ENCODE peak calls at places on chromosomes 2 and 18, in nine cellular contexts. S is gastrocnemius medialis, X is fibroblast of lung, T is kidney epithelial cell, W is epithelial cell of esophagus, K is AG04450, U is heart right ventricle, I is OCI-LY7, M is left lung. E is an unnamed sample.

GRCh38 chr2:226760412-226761194 is 39.0 kb downstream of the IRS1 start:
- DNase-seq in S (peak), X (peak), T (peak), W (peak), K (peak), U (no peak), I (no peak), M (no peak), E (peak)

GRCh38 chr2:120428748-120429147 is 82.8 kb downstream of the INHBB start:
- DNase-seq in S (no peak), X (no peak), T (no peak), W (no peak), K (no peak), U (no peak), I (no peak), M (no peak), E (no peak)

GRCh38 chr2:237388036-237388435 is 25.9 kb downstream of the COL6A3 start:
- DNase-seq in S (no peak), X (no peak), T (no peak), W (no peak), K (no peak), U (no peak), I (no peak), M (no peak), E (no peak)

GRCh38 chr2:151162185-151162584 is 99.5 kb downstream of the RBM43 start:
- DNase-seq in S (no peak), X (peak), T (no peak), W (peak), K (peak), U (no peak), I (no peak), M (no peak), E (peak)

GRCh38 chr2:30421551-30422436 is 25.3 kb upstream of the LCLAT1 start:
- DNase-seq in S (no peak), X (peak), T (no peak), W (peak), K (no peak), U (no peak), I (no peak), M (no peak), E (peak)

GRCh38 chr18:47978141-47978540 is 47.7 kb upstream of the SMAD2 start:
- DNase-seq in S (no peak), X (no peak), T (no peak), W (no peak), K (no peak), U (no peak), I (no peak), M (no peak), E (no peak)

GRCh38 chr2:71950256-71951066 is 197.2 kb downstream of the CYP26B1 start:
- DNase-seq in S (peak), X (no peak), T (no peak), W (no peak), K (no peak), U (peak), I (no peak), M (no peak), E (no peak)

GRCh38 chr18:23784811-23785245 is 95.6 kb downstream of the LAMA3 start:
- DNase-seq in S (no peak), X (peak), T (peak), W (peak), K (peak), U (no peak), I (no peak), M (no peak), E (peak)

GRCh38 chr2:133780099-133780996 is 212.1 kb upstream of the NCKAP5 start:
- DNase-seq in S (no peak), X (peak), T (peak), W (peak), K (peak), U (no peak), I (peak), M (no peak), E (peak)

GRCh38 chr2:238949710-238950345 is 101.9 kb downstream of the TWIST2 start:
- DNase-seq in S (no peak), X (no peak), T (no peak), W (no peak), K (no peak), U (no peak), I (no peak), M (no peak), E (no peak)

GRCh38 chr18:77052656-77053309 is 79.8 kb downstream of the MBP start:
- DNase-seq in S (no peak), X (no peak), T (no peak), W (no peak), K (no peak), U (no peak), I (peak), M (no peak), E (no peak)

GRCh38 chr18:48657446-48658120 is 118.8 kb downstream of the CTIF start:
- DNase-seq in S (no peak), X (no peak), T (no peak), W (no peak), K (no peak), U (no peak), I (no peak), M (no peak), E (peak)

GRCh38 chr2:111671426-111672150 is 212.4 kb downstream of the ANAPC1 start:
- DNase-seq in S (peak), X (peak), T (no peak), W (no peak), K (no peak), U (peak), I (peak), M (no peak), E (peak)

GRCh38 chr2:188511346-188511745 is 219.7 kb downstream of the GULP1 start:
- DNase-seq in S (no peak), X (no peak), T (no peak), W (no peak), K (no peak), U (no peak), I (no peak), M (no peak), E (no peak)

GRCh38 chr2:240111253-240111652 is 24.9 kb downstream of the COPS9 start:
- DNase-seq in S (no peak), X (peak), T (no peak), W (no peak), K (no peak), U (no peak), I (no peak), M (no peak), E (no peak)

GRCh38 chr18:77000527-77000926 is 132.1 kb downstream of the MBP start:
- DNase-seq in S (peak), X (peak), T (no peak), W (peak), K (no peak), U (peak), I (peak), M (peak), E (peak)

GRCh38 chr2:192286093-192286701 is 91.5 kb upstream of the TMEFF2 start:
- DNase-seq in S (no peak), X (peak), T (no peak), W (peak), K (peak), U (no peak), I (no peak), M (no peak), E (peak)

GRCh38 chr2:70936979-70937811 is 1.5 kb downstream of the ATP6V1B1 start:
- DNase-seq in S (no peak), X (no peak), T (no peak), W (no peak), K (no peak), U (no peak), I (no peak), M (no peak), E (no peak)

GRCh38 chr18:57730146-57730545 is 73.0 kb downstream of the ATP8B1 start:
- DNase-seq in S (no peak), X (no peak), T (no peak), W (no peak), K (no peak), U (no peak), I (no peak), M (no peak), E (no peak)
- TF ChIP-seq CTCF in S (no peak), X (no peak), T (no peak), W (no peak), K (no peak), U (no peak), I (no peak), M (no peak), E (no peak)

GRCh38 chr2:172513935-172514586 is 41.8 kb upstream of the PDK1 start:
- DNase-seq in S (no peak), X (no peak), T (no peak), W (no peak), K (no peak), U (no peak), I (no peak), M (peak), E (no peak)
- TF ChIP-seq CTCF in S (no peak), X (no peak), T (no peak), W (no peak), K (no peak), U (no peak), I (no peak), M (no peak), E (no peak)

GRCh38 chr2:160427629-160428424 is 65.8 kb downstream of the RBMS1 start:
- DNase-seq in S (peak), X (peak), T (no peak), W (no peak), K (no peak), U (no peak), I (peak), M (no peak), E (peak)

GRCh38 chr2:160428425-160428763 is 65.2 kb downstream of the RBMS1 start:
- DNase-seq in S (no peak), X (no peak), T (no peak), W (no peak), K (no peak), U (no peak), I (no peak), M (no peak), E (no peak)

GRCh38 chr2:160431441-160431840 is 62.2 kb downstream of the RBMS1 start:
- DNase-seq in S (no peak), X (no peak), T (no peak), W (peak), K (no peak), U (no peak), I (peak), M (no peak), E (no peak)

GRCh38 chr2:160430001-160430344 is 63.6 kb downstream of the RBMS1 start:
- DNase-seq in S (no peak), X (no peak), T (no peak), W (no peak), K (no peak), U (no peak), I (no peak), M (no peak), E (no peak)

GRCh38 chr2:160429248-160430000 is 64.2 kb downstream of the RBMS1 start:
- DNase-seq in S (no peak), X (peak), T (no peak), W (peak), K (no peak), U (no peak), I (peak), M (no peak), E (peak)
- TF ChIP-seq CTCF in S (peak), X (peak), T (peak), W (peak), K (peak), U (peak), I (peak), M (peak), E (peak)

GRCh38 chr18:46051731-46052461 is 20.2 kb downstream of the PSTPIP2 start:
- DNase-seq in S (peak), X (peak), T (peak), W (peak), K (no peak), U (no peak), I (no peak), M (no peak), E (peak)

GRCh38 chr18:46050268-46050667 is 21.8 kb downstream of the PSTPIP2 start:
- DNase-seq in S (no peak), X (no peak), T (no peak), W (no peak), K (no peak), U (no peak), I (no peak), M (no peak), E (no peak)

GRCh38 chr18:46054956-46055831 is 16.9 kb downstream of the PSTPIP2 start:
- DNase-seq in S (no peak), X (no peak), T (no peak), W (no peak), K (no peak), U (no peak), I (no peak), M (no peak), E (no peak)

GRCh38 chr18:46055841-46056240 is 16.2 kb downstream of the PSTPIP2 start:
- DNase-seq in S (no peak), X (no peak), T (no peak), W (no peak), K (no peak), U (no peak), I (no peak), M (no peak), E (no peak)

DNA sequence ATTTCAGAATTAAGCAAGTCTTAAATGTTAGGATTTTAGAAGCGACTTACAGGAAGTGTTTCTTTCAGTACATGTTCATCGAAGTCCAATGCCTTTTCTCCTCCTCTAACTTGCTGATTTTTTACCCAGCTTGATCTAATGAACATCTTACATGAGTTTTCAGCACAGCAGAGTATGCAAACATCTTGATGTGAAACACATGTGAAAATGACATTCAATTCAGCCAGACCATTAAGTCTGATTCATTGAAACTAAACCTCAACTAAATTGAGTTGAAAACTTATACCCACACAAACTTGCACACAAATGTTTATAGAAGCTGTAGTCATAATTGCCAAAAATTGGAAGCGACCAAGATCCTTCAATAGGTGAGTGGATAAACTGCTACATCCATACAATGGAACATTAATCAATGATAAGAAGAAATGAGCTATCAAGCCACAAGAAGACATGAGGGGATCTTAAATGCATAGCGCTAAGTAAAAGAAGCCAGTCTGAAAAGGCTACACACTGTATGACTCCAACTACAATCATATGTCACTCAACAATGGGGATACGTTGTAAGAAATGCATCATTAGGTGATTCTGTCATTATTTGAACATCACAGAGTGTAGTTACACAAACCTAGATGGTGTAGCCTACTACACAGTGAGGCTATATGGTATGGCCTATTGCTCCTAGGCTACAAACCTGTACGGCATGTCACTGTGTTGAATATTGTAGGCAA is 18.5 kb downstream of the PSTPIP2 start:
- DNase-seq in S (no peak), X (peak), T (no peak), W (no peak), K (no peak), U (no peak), I (no peak), M (no peak), E (peak)
- TF ChIP-seq CTCF in S (no peak), X (no peak), T (no peak), W (no peak), K (no peak), U (no peak), I (no peak), M (no peak), E (no peak)

DNA sequence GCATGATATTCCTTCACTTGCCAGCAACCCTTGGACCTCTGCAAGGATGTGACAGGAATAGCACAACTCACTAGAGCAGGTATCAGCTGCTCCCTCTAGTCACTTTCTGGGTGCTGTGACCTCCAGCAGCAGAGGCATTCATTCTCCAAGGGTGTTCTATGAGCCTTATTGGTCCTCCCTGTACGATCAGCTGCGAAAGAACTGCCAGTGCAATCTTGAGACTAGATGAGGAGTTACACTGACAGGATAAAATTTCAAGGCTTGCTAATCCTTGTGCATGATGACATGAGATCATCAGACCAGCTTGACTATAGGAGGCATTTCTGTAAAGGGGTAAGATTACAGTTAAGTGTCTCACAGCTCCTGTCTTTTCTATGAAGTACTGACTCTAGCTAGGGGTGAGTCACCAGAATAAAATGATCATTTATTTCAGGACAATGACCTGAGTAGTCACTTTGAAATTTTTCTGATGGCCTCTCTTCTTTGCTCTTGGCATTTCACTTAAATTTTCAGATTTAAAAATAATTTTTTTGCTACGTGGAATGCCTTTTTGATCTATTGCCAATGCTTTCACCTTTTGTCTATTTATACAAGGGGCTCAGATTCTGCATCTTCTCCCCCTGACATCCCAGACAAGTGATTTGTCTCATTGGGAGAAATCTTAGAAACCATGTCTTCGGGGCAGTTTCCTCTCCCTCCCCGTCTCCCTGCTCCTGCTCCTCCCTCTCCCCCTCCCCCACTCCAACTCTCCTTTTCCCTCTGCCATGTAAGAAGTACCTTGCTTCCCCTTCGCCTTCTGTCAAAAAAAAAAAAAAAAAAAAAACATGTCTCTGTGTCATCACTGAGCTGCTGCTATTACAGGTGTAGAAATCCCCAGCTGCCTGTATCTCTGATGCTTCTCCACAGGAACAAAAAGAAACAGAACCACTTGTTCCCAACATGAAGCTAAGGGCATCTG is 49.2 kb upstream of the FRZB start:
- DNase-seq in S (peak), X (peak), T (peak), W (peak), K (peak), U (no peak), I (no peak), M (no peak), E (peak)
- TF ChIP-seq CTCF in S (no peak), X (peak), T (no peak), W (no peak), K (no peak), U (no peak), I (no peak), M (no peak), E (no peak)